ENCODE peak calls at places on chromosomes 16 and 17, in ten cellular contexts. E is tibial artery; B is AG04450; K is CD8-positive, alpha-beta T cell; A is upper lobe of right lung; C is spleen; W is neural progenitor cell; I is IMR-90; J is dorsolateral prefrontal cortex; L is uterus. T is an unnamed sample.

GRCh38 chr17:41462705-41463104 is 4.5 kb downstream of the KRT32 start:
- DNase-seq in A (no peak), B (no peak), C (no peak), K (no peak), I (no peak), J (no peak), W (no peak), E (no peak), L (no peak), T (no peak)

GRCh38 chr17:15513058-15513858 is 45.8 kb upstream of the CDRT4 start:
- DNase-seq in K (no peak), B (no peak), E (no peak), C (no peak), A (no peak), L (no peak), J (no peak), I (peak; percentile 64), W (no peak), T (no peak)

GRCh38 chr16:64445245-64445644 is 676.6 kb downstream of the CDH11 start:
- DNase-seq in J (no peak), W (peak; percentile 9), C (no peak), B (no peak), K (no peak), A (no peak), I (no peak), L (no peak), E (no peak), T (no peak)

GRCh38 chr17:56499799-56500388 is 93.6 kb upstream of the NOG start:
- DNase-seq in B (no peak), I (peak; percentile 37), C (no peak), W (peak; percentile 36), K (peak; percentile 11), L (no peak), E (no peak), A (no peak), J (no peak), T (no peak)

GRCh38 chr16:80362816-80363215 is 178.0 kb upstream of the DYNLRB2 start:
- DNase-seq in E (no peak), K (no peak), A (no peak), L (no peak), I (no peak), C (no peak), W (no peak), J (no peak), B (no peak), T (no peak)

GRCh38 chr17:16989953-16990860 is 18.3 kb upstream of the TNFRSF13B start:
- DNase-seq in E (no peak), I (peak; percentile 59), L (no peak), C (no peak), J (no peak), W (no peak), A (no peak), K (no peak), B (peak; percentile 21), T (no peak)

GRCh38 chr17:17258998-17259397 is 22.0 kb upstream of the FLCN start:
- DNase-seq in K (no peak), J (peak; percentile 30), B (no peak), C (no peak), W (no peak), A (no peak), E (no peak), I (no peak), L (no peak), T (no peak)

GRCh38 chr17:29930399-29931010 is 477 bp upstream of the SSH2 start:
- DNase-seq in J (no peak), C (no peak), A (no peak), L (no peak), I (peak; percentile 41), E (no peak), B (no peak), W (peak; percentile 79), K (peak; percentile 12), T (no peak)

GRCh38 chr16:1572664-1573063 is 39.2 kb downstream of the TMEM204 start:
- DNase-seq in A (no peak), K (no peak), L (no peak), B (no peak), C (no peak), W (no peak), E (no peak), I (no peak), J (no peak), T (no peak)

GRCh38 chr17:37310940-37311339 is 64.8 kb upstream of the C17orf78 start:
- DNase-seq in L (no peak), W (no peak), K (no peak), C (no peak), J (no peak), E (no peak), A (no peak), B (no peak), I (no peak), T (no peak)

GRCh38 chr17:49703557-49704277 is 4.0 kb downstream of the SLC35B1 start:
- DNase-seq in E (no peak), L (no peak), W (peak; percentile 79), A (no peak), I (peak; percentile 39), B (no peak), K (no peak), C (peak; percentile 17), J (peak; percentile 56), T (no peak)

DNA sequence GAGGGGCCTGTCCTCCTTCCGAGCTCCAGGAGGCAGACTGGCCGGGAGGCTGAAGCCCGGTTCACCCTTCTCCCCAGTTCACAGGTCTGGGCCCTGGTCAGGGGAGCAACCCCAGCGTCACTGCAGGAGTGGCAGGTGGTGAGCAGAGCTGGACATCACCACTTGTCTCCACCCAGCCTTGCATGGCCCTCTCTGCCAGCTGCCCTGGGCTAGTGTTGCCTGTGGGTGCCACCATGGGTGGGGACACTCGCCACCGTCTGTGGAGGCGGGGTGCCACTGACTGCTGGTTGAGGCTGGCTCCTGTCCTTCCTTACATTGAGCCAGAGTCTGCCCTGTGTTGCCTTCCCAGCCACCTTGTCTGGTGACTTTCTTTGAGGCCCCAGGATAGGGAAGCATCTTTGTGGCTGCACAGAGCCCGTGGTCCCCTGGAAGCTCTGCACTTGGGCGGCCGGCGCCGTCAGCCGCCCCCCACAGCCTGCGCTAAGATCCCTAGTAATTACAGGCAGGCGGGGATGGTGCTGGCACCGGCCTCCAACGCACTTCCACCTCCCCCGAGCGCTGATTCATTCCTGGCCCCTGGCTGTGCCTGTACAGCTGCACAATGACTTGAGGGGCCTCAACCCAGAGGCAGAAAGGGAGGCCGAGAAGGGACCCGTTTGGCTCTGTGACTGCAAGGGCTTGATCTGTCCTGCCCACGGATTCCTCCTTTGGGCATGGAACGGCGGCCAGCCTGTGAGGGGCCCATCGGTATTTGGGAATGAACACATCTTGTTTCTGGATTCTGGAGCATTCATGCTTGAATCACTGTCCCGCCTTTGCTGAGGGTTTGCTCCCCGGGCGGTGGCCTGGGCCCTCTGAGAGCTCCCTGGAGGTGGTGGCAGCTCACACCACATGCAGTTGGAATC is 5.2 kb downstream of the BAIAP2 start:
- DNase-seq in A (no peak), B (no peak), E (no peak), I (peak; percentile 67), J (no peak), C (no peak), W (no peak), L (peak; percentile 61), K (no peak), T (peak; percentile 70)
- H3K27ac ChIP-seq in A (peak overlapping the region; percentile 58), B (peak overlapping the region; percentile 39), E (no peak overlapping the region), I (peak overlapping the region; percentile 10), J (no peak overlapping the region), C (no peak overlapping the region), W (no peak overlapping the region), L (no peak overlapping the region), K (no peak overlapping the region), T (peak overlapping the region; percentile 98)

GRCh38 chr16:25625620-25626019 is 66.1 kb upstream of the HS3ST4 start:
- DNase-seq in J (no peak), E (no peak), I (no peak), B (no peak), C (no peak), A (no peak), L (no peak), W (no peak), K (no peak), T (no peak)

GRCh38 chr16:25626172-25626571 is 65.6 kb upstream of the HS3ST4 start:
- DNase-seq in B (no peak), C (no peak), E (no peak), J (no peak), K (no peak), L (no peak), W (no peak), I (no peak), A (no peak), T (peak; percentile 34)

GRCh38 chr16:25633549-25633948 is 58.2 kb upstream of the HS3ST4 start:
- DNase-seq in L (no peak), W (no peak), J (no peak), E (no peak), I (no peak), K (no peak), A (no peak), C (no peak), B (no peak), T (peak; percentile 6)

GRCh38 chr16:25628766-25629165 is 63.0 kb upstream of the HS3ST4 start:
- DNase-seq in L (no peak), E (no peak), W (no peak), B (no peak), I (no peak), K (no peak), A (no peak), J (no peak), C (no peak), T (no peak)

GRCh38 chr16:25627641-25628040 is 64.1 kb upstream of the HS3ST4 start:
- DNase-seq in C (no peak), A (no peak), J (no peak), W (no peak), E (no peak), K (no peak), B (no peak), L (no peak), I (no peak), T (no peak)
- TF ChIP-seq CTCF in C (no peak), A (no peak), J (no peak), W (no peak), E (no peak), K (no peak), B (no peak), L (no peak), I (no peak), T (no peak)

DNA sequence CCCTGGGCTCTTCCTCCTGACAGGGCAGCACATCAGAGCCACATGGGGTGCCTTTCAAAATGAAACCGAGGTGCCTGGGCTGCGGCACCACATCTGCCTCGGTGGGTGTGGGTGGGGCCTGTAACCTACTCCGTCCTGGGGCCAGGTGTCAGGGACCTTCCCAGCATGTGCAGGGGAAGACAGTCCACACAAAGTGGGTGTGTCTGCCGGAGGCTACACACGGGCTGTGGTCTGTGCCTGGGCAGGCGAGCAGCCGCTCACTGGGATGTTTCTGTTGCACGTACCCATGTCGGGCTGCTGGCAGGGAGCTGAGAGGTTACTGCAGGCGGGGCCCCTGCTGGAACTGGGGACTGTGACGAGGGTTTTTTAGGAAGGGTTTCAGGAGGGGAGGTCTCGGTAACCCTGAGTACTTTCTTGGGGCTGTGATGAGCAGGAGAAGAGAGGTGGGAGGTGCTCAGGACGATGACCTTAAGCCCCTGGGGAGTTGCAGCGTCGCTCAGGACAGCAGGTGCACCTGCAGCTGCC is 351.2 kb downstream of the SEC14L1 start:
- DNase-seq in I (no peak), L (peak; percentile 12), B (no peak), K (no peak), C (peak; percentile 84), J (no peak), A (peak; percentile 54), E (peak; percentile 67), W (no peak), T (no peak)
- H3K27ac ChIP-seq in I (no peak overlapping the region), L (no peak overlapping the region), B (no peak overlapping the region), K (no peak overlapping the region), C (no peak overlapping the region), J (no peak overlapping the region), A (no peak overlapping the region), E (no peak overlapping the region), W (no peak overlapping the region), T (peak overlapping the region; percentile 68)

GRCh38 chr16:87505834-87506233 is 13.0 kb upstream of the ZCCHC14 start:
- DNase-seq in I (no peak), L (no peak), J (no peak), K (no peak), A (peak; percentile 0), E (no peak), W (no peak), C (peak; percentile 4), B (no peak), T (no peak)
- TF ChIP-seq CTCF in I (no peak), L (no peak), J (no peak), K (no peak), A (no peak), E (no peak), W (no peak), C (no peak), B (no peak), T (no peak)

T was measured in RWPE1.